ENCODE peak calls at places on chromosomes 6 and 20, in seven cellular contexts. One of them, this sample, is unnamed.

GRCh38 chr20:41136695-41137411 is 490 bp upstream of the PLCG1 start:
- DNase-seq in CD8-positive, alpha-beta memory T cell: peak
- DNase-seq in C1 segment of cervical spinal cord: peak
- DNase-seq in iPS-NIHi11: peak
- DNase-seq in T47D: peak
- DNase-seq in SJCRH30: peak
- DNase-seq in bronchial epithelial cell: peak
- DNase-seq in this sample: peak

GRCh38 chr20:3461911-3462677 is 8.7 kb upstream of the ATRN start:
- DNase-seq in CD8-positive, alpha-beta memory T cell: no peak
- DNase-seq in C1 segment of cervical spinal cord: no peak
- DNase-seq in iPS-NIHi11: no peak
- DNase-seq in T47D: no peak
- DNase-seq in SJCRH30: peak
- DNase-seq in bronchial epithelial cell: peak
- DNase-seq in this sample: peak

GRCh38 chr6:70739534-70739933 is 71.9 kb downstream of the SMAP1 start:
- DNase-seq in CD8-positive, alpha-beta memory T cell: no peak
- DNase-seq in C1 segment of cervical spinal cord: no peak
- DNase-seq in iPS-NIHi11: no peak
- DNase-seq in T47D: no peak
- DNase-seq in SJCRH30: no peak
- DNase-seq in bronchial epithelial cell: no peak
- DNase-seq in this sample: no peak

GRCh38 chr6:137881522-137881886 is 14.4 kb downstream of the TNFAIP3 start:
- DNase-seq in CD8-positive, alpha-beta memory T cell: no peak
- DNase-seq in C1 segment of cervical spinal cord: no peak
- DNase-seq in iPS-NIHi11: no peak
- DNase-seq in T47D: no peak
- DNase-seq in SJCRH30: no peak
- DNase-seq in bronchial epithelial cell: no peak
- DNase-seq in this sample: no peak

GRCh38 chr6:111809264-111809663 is 64.0 kb downstream of the FYN start:
- DNase-seq in CD8-positive, alpha-beta memory T cell: no peak
- DNase-seq in C1 segment of cervical spinal cord: no peak
- DNase-seq in iPS-NIHi11: no peak
- DNase-seq in T47D: no peak
- DNase-seq in SJCRH30: peak
- DNase-seq in bronchial epithelial cell: no peak
- DNase-seq in this sample: peak

GRCh38 chr6:108661430-108661829 is 100.7 kb downstream of the FOXO3 start:
- DNase-seq in CD8-positive, alpha-beta memory T cell: no peak
- DNase-seq in C1 segment of cervical spinal cord: no peak
- DNase-seq in iPS-NIHi11: no peak
- DNase-seq in T47D: no peak
- DNase-seq in SJCRH30: peak
- DNase-seq in bronchial epithelial cell: peak
- DNase-seq in this sample: peak

GRCh38 chr6:139369568-139370046 is 4.8 kb downstream of the CITED2 start:
- DNase-seq in CD8-positive, alpha-beta memory T cell: peak
- DNase-seq in C1 segment of cervical spinal cord: no peak
- DNase-seq in iPS-NIHi11: peak
- DNase-seq in T47D: no peak
- DNase-seq in SJCRH30: peak
- DNase-seq in bronchial epithelial cell: peak
- DNase-seq in this sample: peak

GRCh38 chr6:72861935-72862432 is 240.1 kb downstream of the KCNQ5 start:
- DNase-seq in CD8-positive, alpha-beta memory T cell: no peak
- DNase-seq in C1 segment of cervical spinal cord: no peak
- DNase-seq in iPS-NIHi11: no peak
- DNase-seq in T47D: no peak
- DNase-seq in SJCRH30: no peak
- DNase-seq in bronchial epithelial cell: peak
- DNase-seq in this sample: peak

GRCh38 chr20:19774086-19774933 is 16.3 kb downstream of the RIN2 start:
- DNase-seq in CD8-positive, alpha-beta memory T cell: no peak
- DNase-seq in C1 segment of cervical spinal cord: no peak
- DNase-seq in iPS-NIHi11: no peak
- DNase-seq in T47D: no peak
- DNase-seq in SJCRH30: no peak
- DNase-seq in bronchial epithelial cell: no peak
- DNase-seq in this sample: no peak

GRCh38 chr6:132760256-132760655 is 2.6 kb upstream of the VNN2 start:
- DNase-seq in CD8-positive, alpha-beta memory T cell: no peak
- DNase-seq in C1 segment of cervical spinal cord: no peak
- DNase-seq in iPS-NIHi11: no peak
- DNase-seq in T47D: no peak
- DNase-seq in SJCRH30: no peak
- DNase-seq in bronchial epithelial cell: peak
- DNase-seq in this sample: no peak

GRCh38 chr20:1881240-1881835 is 13.9 kb upstream of the SIRPA start:
- DNase-seq in CD8-positive, alpha-beta memory T cell: no peak
- DNase-seq in C1 segment of cervical spinal cord: peak
- DNase-seq in iPS-NIHi11: no peak
- DNase-seq in T47D: no peak
- DNase-seq in SJCRH30: no peak
- DNase-seq in bronchial epithelial cell: no peak
- DNase-seq in this sample: peak

GRCh38 chr6:43476744-43477143 is 626 bp upstream of the TJAP1 start:
- DNase-seq in CD8-positive, alpha-beta memory T cell: no peak
- DNase-seq in C1 segment of cervical spinal cord: no peak
- DNase-seq in iPS-NIHi11: no peak
- DNase-seq in T47D: no peak
- DNase-seq in SJCRH30: no peak
- DNase-seq in bronchial epithelial cell: no peak
- DNase-seq in this sample: no peak

GRCh38 chr6:53359843-53360834 is 11.4 kb upstream of the ELOVL5 start:
- DNase-seq in CD8-positive, alpha-beta memory T cell: peak
- DNase-seq in C1 segment of cervical spinal cord: no peak
- DNase-seq in iPS-NIHi11: no peak
- DNase-seq in T47D: no peak
- DNase-seq in SJCRH30: peak
- DNase-seq in bronchial epithelial cell: peak
- DNase-seq in this sample: no peak

GRCh38 chr6:126724821-126725220 is 384.9 kb downstream of the CENPW start:
- DNase-seq in CD8-positive, alpha-beta memory T cell: no peak
- DNase-seq in C1 segment of cervical spinal cord: no peak
- DNase-seq in iPS-NIHi11: no peak
- DNase-seq in T47D: no peak
- DNase-seq in SJCRH30: no peak
- DNase-seq in bronchial epithelial cell: no peak
- DNase-seq in this sample: no peak

GRCh38 chr20:39879296-39879695 is 809.7 kb downstream of the MAFB start:
- DNase-seq in CD8-positive, alpha-beta memory T cell: no peak
- DNase-seq in C1 segment of cervical spinal cord: no peak
- DNase-seq in iPS-NIHi11: no peak
- DNase-seq in T47D: no peak
- DNase-seq in SJCRH30: no peak
- DNase-seq in bronchial epithelial cell: peak
- DNase-seq in this sample: no peak

GRCh38 chr6:29763491-29764289 is 40.5 kb downstream of the HLA-F start:
- DNase-seq in CD8-positive, alpha-beta memory T cell: no peak
- DNase-seq in C1 segment of cervical spinal cord: no peak
- DNase-seq in iPS-NIHi11: no peak
- DNase-seq in T47D: no peak
- DNase-seq in SJCRH30: no peak
- DNase-seq in bronchial epithelial cell: peak
- DNase-seq in this sample: peak

GRCh38 chr20:766906-767305 is 1.4 kb downstream of the SLC52A3 start:
- DNase-seq in CD8-positive, alpha-beta memory T cell: no peak
- DNase-seq in C1 segment of cervical spinal cord: no peak
- DNase-seq in iPS-NIHi11: no peak
- DNase-seq in T47D: no peak
- DNase-seq in SJCRH30: no peak
- DNase-seq in bronchial epithelial cell: no peak
- DNase-seq in this sample: no peak

GRCh38 chr6:12119085-12119588 is 107.0 kb downstream of the HIVEP1 start:
- DNase-seq in CD8-positive, alpha-beta memory T cell: peak
- DNase-seq in C1 segment of cervical spinal cord: no peak
- DNase-seq in iPS-NIHi11: peak
- DNase-seq in T47D: no peak
- DNase-seq in SJCRH30: no peak
- DNase-seq in bronchial epithelial cell: no peak
- DNase-seq in this sample: no peak

GRCh38 chr6:116931456-116931855 is 54.4 kb downstream of the RFX6 start:
- DNase-seq in CD8-positive, alpha-beta memory T cell: no peak
- DNase-seq in C1 segment of cervical spinal cord: no peak
- DNase-seq in iPS-NIHi11: no peak
- DNase-seq in T47D: no peak
- DNase-seq in SJCRH30: no peak
- DNase-seq in bronchial epithelial cell: peak
- DNase-seq in this sample: no peak

GRCh38 chr6:142275146-142276006 is 26.4 kb upstream of the ADGRG6 start:
- DNase-seq in CD8-positive, alpha-beta memory T cell: no peak
- DNase-seq in C1 segment of cervical spinal cord: no peak
- DNase-seq in iPS-NIHi11: no peak
- DNase-seq in T47D: no peak
- DNase-seq in SJCRH30: peak
- DNase-seq in bronchial epithelial cell: peak
- DNase-seq in this sample: no peak

GRCh38 chr20:54549523-54550326 is 74.3 kb downstream of the DOK5 start:
- DNase-seq in CD8-positive, alpha-beta memory T cell: no peak
- DNase-seq in C1 segment of cervical spinal cord: no peak
- DNase-seq in iPS-NIHi11: no peak
- DNase-seq in T47D: no peak
- DNase-seq in SJCRH30: no peak
- DNase-seq in bronchial epithelial cell: no peak
- DNase-seq in this sample: no peak

GRCh38 chr6:148257810-148258209 is 84.8 kb upstream of the SASH1 start:
- DNase-seq in CD8-positive, alpha-beta memory T cell: no peak
- DNase-seq in C1 segment of cervical spinal cord: no peak
- DNase-seq in iPS-NIHi11: no peak
- DNase-seq in T47D: no peak
- DNase-seq in SJCRH30: no peak
- DNase-seq in bronchial epithelial cell: no peak
- DNase-seq in this sample: no peak

GRCh38 chr6:135722679-135723078 is 128.8 kb upstream of the PDE7B start:
- DNase-seq in CD8-positive, alpha-beta memory T cell: no peak
- DNase-seq in C1 segment of cervical spinal cord: no peak
- DNase-seq in iPS-NIHi11: no peak
- DNase-seq in T47D: no peak
- DNase-seq in SJCRH30: no peak
- DNase-seq in bronchial epithelial cell: peak
- DNase-seq in this sample: peak

GRCh38 chr6:166442131-166442530 is 59.4 kb upstream of the MPC1 start:
- DNase-seq in CD8-positive, alpha-beta memory T cell: no peak
- DNase-seq in C1 segment of cervical spinal cord: no peak
- DNase-seq in iPS-NIHi11: no peak
- DNase-seq in T47D: no peak
- DNase-seq in SJCRH30: no peak
- DNase-seq in bronchial epithelial cell: no peak
- DNase-seq in this sample: no peak

GRCh38 chr6:161890959-161891358 is 617.1 kb upstream of the AGPAT4 start:
- DNase-seq in CD8-positive, alpha-beta memory T cell: no peak
- DNase-seq in C1 segment of cervical spinal cord: no peak
- DNase-seq in iPS-NIHi11: no peak
- DNase-seq in T47D: no peak
- DNase-seq in SJCRH30: no peak
- DNase-seq in bronchial epithelial cell: no peak
- DNase-seq in this sample: no peak

GRCh38 chr6:166448432-166448831 is 65.7 kb upstream of the MPC1 start:
- DNase-seq in CD8-positive, alpha-beta memory T cell: no peak
- DNase-seq in C1 segment of cervical spinal cord: no peak
- DNase-seq in iPS-NIHi11: no peak
- DNase-seq in T47D: no peak
- DNase-seq in SJCRH30: no peak
- DNase-seq in bronchial epithelial cell: no peak
- DNase-seq in this sample: no peak